ENCODE peak calls at places on chromosomes 12 and 14, in four cellular contexts. One of them, this sample, is unnamed.

GRCh38 chr12:9687228-9687627 is 17.7 kb downstream of the CLEC2D start:
- DNase-seq in suprapubic skin: no peak
- DNase-seq in A549: peak; percentile 19
- DNase-seq in sigmoid colon: no peak
- DNase-seq in this sample: no peak

GRCh38 chr14:71166434-71166833 is 259.2 kb downstream of the PCNX1 start:
- DNase-seq in suprapubic skin: peak; percentile 0
- DNase-seq in A549: peak; percentile 55
- DNase-seq in sigmoid colon: no peak
- DNase-seq in this sample: no peak

GRCh38 chr14:77186911-77187648 is 5.5 kb downstream of the TMEM63C start:
- DNase-seq in suprapubic skin: no peak
- DNase-seq in A549: peak; percentile 25
- DNase-seq in sigmoid colon: peak; percentile 50
- DNase-seq in this sample: peak; percentile 26

GRCh38 chr14:35940291-35940690 is 114.2 kb downstream of the BRMS1L start:
- DNase-seq in suprapubic skin: no peak
- DNase-seq in A549: no peak
- DNase-seq in sigmoid colon: no peak
- DNase-seq in this sample: no peak

GRCh38 chr12:57727758-57728395 is 10.7 kb downstream of the AGAP2 start:
- DNase-seq in suprapubic skin: no peak
- DNase-seq in A549: no peak
- DNase-seq in sigmoid colon: no peak
- DNase-seq in this sample: no peak

GRCh38 chr14:69093551-69094421 is 59.1 kb downstream of the DCAF5 start:
- DNase-seq in suprapubic skin: no peak
- DNase-seq in A549: no peak
- DNase-seq in sigmoid colon: no peak
- DNase-seq in this sample: no peak

GRCh38 chr12:19430988-19431387 is 8.3 kb upstream of the AEBP2 start:
- DNase-seq in suprapubic skin: no peak
- DNase-seq in A549: no peak
- DNase-seq in sigmoid colon: no peak
- DNase-seq in this sample: no peak

GRCh38 chr14:22097606-22098292 is 424.1 kb upstream of the OR4E1 start:
- DNase-seq in suprapubic skin: no peak
- DNase-seq in A549: no peak
- DNase-seq in sigmoid colon: no peak
- DNase-seq in this sample: no peak

GRCh38 chr12:114984641-114985041 is 300.7 kb upstream of the TBX3 start:
- DNase-seq in suprapubic skin: no peak
- DNase-seq in A549: no peak
- DNase-seq in sigmoid colon: no peak
- DNase-seq in this sample: no peak

GRCh38 chr12:131900397-131900796 is 6.0 kb downstream of the ULK1 start:
- DNase-seq in suprapubic skin: no peak
- DNase-seq in A549: peak; percentile 28
- DNase-seq in sigmoid colon: no peak
- DNase-seq in this sample: no peak

GRCh38 chr14:88995437-88996198 is 171.2 kb downstream of the TTC8 start:
- DNase-seq in suprapubic skin: no peak
- DNase-seq in A549: peak; percentile 83
- DNase-seq in sigmoid colon: no peak
- DNase-seq in this sample: peak; percentile 54

GRCh38 chr12:66288121-66288520 is 14.2 kb upstream of the HELB start:
- DNase-seq in suprapubic skin: no peak
- DNase-seq in A549: no peak
- DNase-seq in sigmoid colon: no peak
- DNase-seq in this sample: no peak

GRCh38 chr12:2756756-2757155 is 38.0 kb upstream of the FKBP4 start:
- DNase-seq in suprapubic skin: no peak
- DNase-seq in A549: no peak
- DNase-seq in sigmoid colon: no peak
- DNase-seq in this sample: no peak
- H3K4me1 ChIP-seq in suprapubic skin: peaks cover 3% of the 10 kb centered on the region
- H3K4me1 ChIP-seq in A549: no peaks in the 10 kb centered on the region
- H3K4me1 ChIP-seq in sigmoid colon: no peaks in the 10 kb centered on the region
- H3K4me1 ChIP-seq in this sample: peaks cover 8% of the 10 kb centered on the region

DNA sequence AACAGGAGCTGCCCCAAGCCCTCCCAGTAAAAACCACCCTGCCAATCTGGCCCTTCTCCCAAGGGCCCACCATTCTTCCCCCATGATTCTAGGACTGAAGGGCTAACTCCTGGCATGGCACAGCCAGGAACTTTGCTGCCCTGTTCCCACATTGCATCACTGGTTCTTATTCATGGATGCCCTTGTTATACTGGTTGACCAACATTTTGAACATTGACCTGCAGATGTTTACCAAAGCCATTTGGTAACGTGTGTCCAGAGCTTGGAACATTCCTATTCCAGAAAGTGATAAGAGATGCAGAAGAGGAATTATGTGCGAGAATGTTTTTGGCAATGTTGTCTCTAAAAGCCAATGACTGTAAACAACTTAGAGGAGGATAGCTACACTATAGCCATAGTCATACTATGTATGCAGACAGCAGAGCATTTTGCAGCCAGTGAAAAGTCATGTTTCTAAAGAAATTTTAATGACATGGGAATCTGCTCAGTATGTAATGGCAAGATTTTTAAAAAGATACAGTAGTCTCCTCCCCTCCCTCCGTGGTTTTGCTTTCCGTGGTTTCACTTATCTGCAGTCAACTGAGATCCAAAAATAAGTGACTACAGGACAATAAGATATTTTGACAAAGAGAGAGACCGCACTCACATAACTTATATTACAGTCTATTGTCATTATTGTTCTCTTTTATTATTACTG is 108.8 kb downstream of the DAAM1 start:
- DNase-seq in suprapubic skin: no peak
- DNase-seq in A549: no peak
- DNase-seq in sigmoid colon: no peak
- DNase-seq in this sample: no peak
- TF ChIP-seq EP300 in suprapubic skin: no peak
- TF ChIP-seq EP300 in A549: no peak
- TF ChIP-seq EP300 in sigmoid colon: no peak
- TF ChIP-seq EP300 in this sample: no peak

DNA sequence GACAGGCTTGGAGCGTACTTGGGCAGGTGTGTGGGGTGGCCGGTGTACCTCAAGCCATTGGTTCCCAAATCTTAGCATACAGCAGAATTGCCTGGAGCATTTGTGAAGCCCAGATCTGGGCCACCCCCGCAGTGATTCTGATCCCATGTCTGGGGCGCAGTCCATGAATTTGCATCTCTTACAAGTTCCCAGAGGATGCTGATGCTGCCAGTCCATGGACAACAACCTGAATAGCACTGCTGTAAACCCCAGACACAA is 18.2 kb upstream of the MLEC start:
- DNase-seq in suprapubic skin: no peak
- DNase-seq in A549: no peak
- DNase-seq in sigmoid colon: no peak
- DNase-seq in this sample: no peak
- H3K27ac ChIP-seq in suprapubic skin: no peak overlapping the region
- H3K27ac ChIP-seq in A549: no peak overlapping the region
- H3K27ac ChIP-seq in sigmoid colon: no peak overlapping the region
- H3K27ac ChIP-seq in this sample: no peak overlapping the region

DNA sequence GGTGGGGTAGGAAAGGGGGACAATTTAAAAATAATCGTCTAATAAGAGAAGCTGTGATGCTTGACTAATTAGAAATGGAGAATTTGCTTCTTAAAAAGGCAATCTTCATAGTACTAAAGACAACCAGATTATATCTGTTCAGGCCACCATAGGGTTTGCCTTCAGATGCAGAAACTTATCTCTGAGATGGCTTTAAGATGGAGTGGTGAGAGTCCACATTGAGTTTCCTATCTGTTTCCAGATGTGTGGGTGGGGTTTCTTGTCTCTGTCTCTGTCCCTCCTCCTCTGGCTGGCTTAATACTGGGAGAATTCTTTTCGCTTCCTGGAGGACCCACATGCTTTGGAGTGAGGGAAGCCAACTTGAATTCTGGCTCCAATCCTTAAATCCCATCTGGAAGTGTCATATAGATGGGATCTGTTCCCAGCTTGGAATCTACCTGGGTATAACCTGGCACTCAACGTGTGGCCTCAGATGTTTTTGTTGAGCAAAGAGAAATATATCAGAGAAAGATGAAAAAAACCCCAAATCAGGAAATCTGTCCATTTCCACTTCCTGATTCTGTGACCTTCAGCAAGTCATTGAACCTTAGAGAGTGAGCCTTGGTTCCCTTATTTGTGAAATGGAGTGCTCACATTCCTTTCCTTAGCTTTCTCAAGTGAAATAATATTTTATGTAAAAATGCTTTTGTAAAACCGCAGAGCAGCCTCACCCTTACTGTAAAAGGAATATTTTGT is 66.4 kb downstream of the CHST11 start:
- DNase-seq in suprapubic skin: no peak
- DNase-seq in A549: no peak
- DNase-seq in sigmoid colon: no peak
- DNase-seq in this sample: no peak
- H3K4me1 ChIP-seq in suprapubic skin: peaks cover 17% of the 10 kb centered on the region
- H3K4me1 ChIP-seq in A549: peaks cover 23% of the 10 kb centered on the region
- H3K4me1 ChIP-seq in sigmoid colon: no peaks in the 10 kb centered on the region
- H3K4me1 ChIP-seq in this sample: peaks cover 58% of the 10 kb centered on the region

DNA sequence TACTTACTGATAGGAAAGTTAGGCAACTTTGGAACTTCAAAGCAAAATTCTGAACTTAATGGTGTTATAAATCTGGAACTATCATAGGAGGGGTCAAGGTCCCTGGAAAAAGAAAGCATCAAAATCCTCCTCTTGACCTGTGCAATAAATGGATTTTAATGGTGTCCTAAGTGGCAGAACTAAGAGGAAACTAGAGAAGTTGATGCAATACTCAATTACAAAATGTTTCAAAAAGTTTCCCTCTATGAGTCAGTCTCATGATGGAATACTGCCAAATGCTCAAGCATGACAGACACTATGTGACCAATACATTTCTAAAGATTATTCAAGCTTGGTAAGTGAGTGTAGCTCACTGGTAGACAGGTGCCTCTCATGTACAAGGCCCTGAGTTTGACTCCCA is 47.7 kb upstream of the ERGIC2 start:
- DNase-seq in suprapubic skin: no peak
- DNase-seq in A549: peak; percentile 10
- DNase-seq in sigmoid colon: no peak
- DNase-seq in this sample: no peak
- TF ChIP-seq EP300 in suprapubic skin: no peak
- TF ChIP-seq EP300 in A549: no peak
- TF ChIP-seq EP300 in sigmoid colon: no peak
- TF ChIP-seq EP300 in this sample: no peak

GRCh38 chr14:55317503-55317902 is 46.3 kb downstream of the FBXO34 start:
- DNase-seq in suprapubic skin: no peak
- DNase-seq in A549: no peak
- DNase-seq in sigmoid colon: no peak
- DNase-seq in this sample: no peak

GRCh38 chr14:55314449-55314848 is 43.2 kb downstream of the FBXO34 start:
- DNase-seq in suprapubic skin: no peak
- DNase-seq in A549: no peak
- DNase-seq in sigmoid colon: no peak
- DNase-seq in this sample: no peak

GRCh38 chr14:55317907-55318306 is 46.7 kb downstream of the FBXO34 start:
- DNase-seq in suprapubic skin: no peak
- DNase-seq in A549: no peak
- DNase-seq in sigmoid colon: no peak
- DNase-seq in this sample: no peak

GRCh38 chr14:55313480-55313879 is 42.3 kb downstream of the FBXO34 start:
- DNase-seq in suprapubic skin: no peak
- DNase-seq in A549: no peak
- DNase-seq in sigmoid colon: no peak
- DNase-seq in this sample: no peak

DNA sequence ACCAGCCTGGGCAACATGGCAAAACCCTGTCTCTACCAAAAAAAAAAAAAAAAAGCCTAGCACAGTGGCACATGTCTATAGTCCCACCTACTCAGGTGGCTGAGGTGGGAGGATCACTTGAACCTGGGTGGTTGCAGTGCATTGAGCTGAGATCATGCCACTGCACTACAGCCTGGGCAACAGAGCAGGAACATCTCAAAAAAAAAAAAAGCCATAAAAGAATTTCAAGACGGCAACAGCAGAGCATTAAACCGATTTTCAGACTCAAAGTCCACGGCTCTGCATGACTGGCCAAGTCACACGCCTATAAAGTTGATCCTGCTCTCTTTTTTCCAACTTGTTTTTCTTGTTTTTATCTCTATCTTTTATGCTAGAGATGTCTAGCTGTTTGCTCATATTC is 45.3 kb downstream of the FBXO34 start:
- DNase-seq in suprapubic skin: no peak
- DNase-seq in A549: no peak
- DNase-seq in sigmoid colon: no peak
- DNase-seq in this sample: no peak
- H3K27ac ChIP-seq in suprapubic skin: no peak overlapping the region
- H3K27ac ChIP-seq in A549: no peak overlapping the region
- H3K27ac ChIP-seq in sigmoid colon: no peak overlapping the region
- H3K27ac ChIP-seq in this sample: no peak overlapping the region

GRCh38 chr12:50533203-50533584 is 28.4 kb downstream of the DIP2B start:
- DNase-seq in suprapubic skin: no peak
- DNase-seq in A549: peak; percentile 25
- DNase-seq in sigmoid colon: no peak
- DNase-seq in this sample: no peak

GRCh38 chr12:50528800-50529199 is 24.0 kb downstream of the DIP2B start:
- DNase-seq in suprapubic skin: no peak
- DNase-seq in A549: no peak
- DNase-seq in sigmoid colon: no peak
- DNase-seq in this sample: no peak

GRCh38 chr12:50527086-50527726 is 22.4 kb downstream of the DIP2B start:
- DNase-seq in suprapubic skin: no peak
- DNase-seq in A549: no peak
- DNase-seq in sigmoid colon: no peak
- DNase-seq in this sample: no peak

GRCh38 chr12:50529345-50529744 is 24.6 kb downstream of the DIP2B start:
- DNase-seq in suprapubic skin: no peak
- DNase-seq in A549: no peak
- DNase-seq in sigmoid colon: no peak
- DNase-seq in this sample: no peak

DNA sequence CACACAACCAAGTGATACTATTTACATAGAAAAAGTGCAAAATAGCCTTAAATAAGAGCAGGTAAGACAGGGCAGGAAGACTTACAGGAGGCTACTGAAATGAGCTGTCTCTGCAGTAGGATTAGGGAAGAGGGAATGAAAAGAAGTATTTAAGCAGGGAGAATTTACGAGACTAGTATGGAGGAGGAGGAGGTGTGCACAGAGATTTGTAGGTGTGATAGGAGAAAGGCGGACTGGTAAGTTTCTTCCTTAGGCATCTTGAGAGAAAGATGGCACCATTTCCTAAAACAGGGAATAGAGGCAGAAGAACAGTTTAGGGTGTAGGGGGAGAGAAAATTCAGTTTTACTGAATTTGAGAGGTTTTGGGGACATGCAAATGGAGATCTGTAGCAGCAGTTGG is 25.7 kb downstream of the DIP2B start:
- DNase-seq in suprapubic skin: no peak
- DNase-seq in A549: no peak
- DNase-seq in sigmoid colon: no peak
- DNase-seq in this sample: no peak
- H3K4me1 ChIP-seq in suprapubic skin: peaks cover 47% of the 10 kb centered on the region
- H3K4me1 ChIP-seq in A549: peaks cover 64% of the 10 kb centered on the region
- H3K4me1 ChIP-seq in sigmoid colon: no peaks in the 10 kb centered on the region
- H3K4me1 ChIP-seq in this sample: peaks cover 49% of the 10 kb centered on the region

This sample was measured in upper lobe of left lung.